ENCODE peak calls at places on chromosomes 13 and 19, in five cellular contexts. One of them, this sample, is unnamed.

GRCh38 chr13:80341771-80342271 is 895 bp upstream of the SPRY2 start:
- DNase-seq in hypothalamus: peak
- DNase-seq in effector CD4-positive, alpha-beta T cell: no peak
- DNase-seq in NCI-H446 treated with DMSO at 0.1 percent for 48 hours: no peak
- DNase-seq in fibroblast of mammary gland: peak
- DNase-seq in this sample: peak

GRCh38 chr19:32599736-32600157 is 18.8 kb downstream of the PDCD5 start:
- DNase-seq in hypothalamus: no peak
- DNase-seq in effector CD4-positive, alpha-beta T cell: peak
- DNase-seq in NCI-H446 treated with DMSO at 0.1 percent for 48 hours: peak
- DNase-seq in fibroblast of mammary gland: peak
- DNase-seq in this sample: peak

GRCh38 chr19:42332059-42332458 is 6.6 kb downstream of the MEGF8 start:
- DNase-seq in hypothalamus: no peak
- DNase-seq in effector CD4-positive, alpha-beta T cell: no peak
- DNase-seq in NCI-H446 treated with DMSO at 0.1 percent for 48 hours: no peak
- DNase-seq in fibroblast of mammary gland: no peak
- DNase-seq in this sample: no peak

GRCh38 chr13:26853272-26853818 is 92.8 kb upstream of the GPR12 start:
- DNase-seq in hypothalamus: no peak
- DNase-seq in effector CD4-positive, alpha-beta T cell: no peak
- DNase-seq in NCI-H446 treated with DMSO at 0.1 percent for 48 hours: no peak
- DNase-seq in fibroblast of mammary gland: no peak
- DNase-seq in this sample: no peak

GRCh38 chr13:31424130-31424729 is 224.5 kb downstream of the B3GLCT start:
- DNase-seq in hypothalamus: peak
- DNase-seq in effector CD4-positive, alpha-beta T cell: peak
- DNase-seq in NCI-H446 treated with DMSO at 0.1 percent for 48 hours: peak
- DNase-seq in fibroblast of mammary gland: peak
- DNase-seq in this sample: peak

GRCh38 chr13:101690871-101691270 is 238.4 kb downstream of the ITGBL1 start:
- DNase-seq in hypothalamus: no peak
- DNase-seq in effector CD4-positive, alpha-beta T cell: no peak
- DNase-seq in NCI-H446 treated with DMSO at 0.1 percent for 48 hours: peak
- DNase-seq in fibroblast of mammary gland: no peak
- DNase-seq in this sample: no peak

GRCh38 chr13:41231786-41232185 is 31.6 kb downstream of the MTRF1 start:
- DNase-seq in hypothalamus: no peak
- DNase-seq in effector CD4-positive, alpha-beta T cell: no peak
- DNase-seq in NCI-H446 treated with DMSO at 0.1 percent for 48 hours: no peak
- DNase-seq in fibroblast of mammary gland: peak
- DNase-seq in this sample: peak

GRCh38 chr13:74301200-74302063 is 167.2 kb upstream of the KLF12 start:
- DNase-seq in hypothalamus: no peak
- DNase-seq in effector CD4-positive, alpha-beta T cell: no peak
- DNase-seq in NCI-H446 treated with DMSO at 0.1 percent for 48 hours: no peak
- DNase-seq in fibroblast of mammary gland: no peak
- DNase-seq in this sample: no peak

GRCh38 chr13:33487575-33488243 is 202.2 kb upstream of the STARD13 start:
- DNase-seq in hypothalamus: peak
- DNase-seq in effector CD4-positive, alpha-beta T cell: no peak
- DNase-seq in NCI-H446 treated with DMSO at 0.1 percent for 48 hours: no peak
- DNase-seq in fibroblast of mammary gland: peak
- DNase-seq in this sample: peak

GRCh38 chr13:50132937-50133276 is 117.7 kb downstream of the KCNRG start:
- DNase-seq in hypothalamus: no peak
- DNase-seq in effector CD4-positive, alpha-beta T cell: no peak
- DNase-seq in NCI-H446 treated with DMSO at 0.1 percent for 48 hours: no peak
- DNase-seq in fibroblast of mammary gland: no peak
- DNase-seq in this sample: no peak

GRCh38 chr19:31825134-31826094 is 476.2 kb upstream of the TSHZ3 start:
- DNase-seq in hypothalamus: no peak
- DNase-seq in effector CD4-positive, alpha-beta T cell: no peak
- DNase-seq in NCI-H446 treated with DMSO at 0.1 percent for 48 hours: no peak
- DNase-seq in fibroblast of mammary gland: no peak
- DNase-seq in this sample: no peak

GRCh38 chr19:48480476-48481190 is 11.5 kb downstream of the CYTH2 start:
- DNase-seq in hypothalamus: peak
- DNase-seq in effector CD4-positive, alpha-beta T cell: peak
- DNase-seq in NCI-H446 treated with DMSO at 0.1 percent for 48 hours: no peak
- DNase-seq in fibroblast of mammary gland: peak
- DNase-seq in this sample: peak

GRCh38 chr19:38838208-38838985 is 6.8 kb upstream of the ECH1 start:
- DNase-seq in hypothalamus: no peak
- DNase-seq in effector CD4-positive, alpha-beta T cell: no peak
- DNase-seq in NCI-H446 treated with DMSO at 0.1 percent for 48 hours: no peak
- DNase-seq in fibroblast of mammary gland: no peak
- DNase-seq in this sample: no peak

GRCh38 chr19:24048261-24048660 is 38.7 kb upstream of the ZNF254 start:
- DNase-seq in hypothalamus: no peak
- DNase-seq in effector CD4-positive, alpha-beta T cell: no peak
- DNase-seq in NCI-H446 treated with DMSO at 0.1 percent for 48 hours: no peak
- DNase-seq in fibroblast of mammary gland: no peak
- DNase-seq in this sample: no peak

GRCh38 chr19:18364826-18365528 is 21.0 kb upstream of the GDF15 start:
- DNase-seq in hypothalamus: no peak
- DNase-seq in effector CD4-positive, alpha-beta T cell: no peak
- DNase-seq in NCI-H446 treated with DMSO at 0.1 percent for 48 hours: no peak
- DNase-seq in fibroblast of mammary gland: peak
- DNase-seq in this sample: peak

GRCh38 chr19:37309834-37310575 is 60.9 kb upstream of the ZNF527 start:
- DNase-seq in hypothalamus: no peak
- DNase-seq in effector CD4-positive, alpha-beta T cell: no peak
- DNase-seq in NCI-H446 treated with DMSO at 0.1 percent for 48 hours: no peak
- DNase-seq in fibroblast of mammary gland: no peak
- DNase-seq in this sample: no peak

GRCh38 chr13:38824342-38824741 is 137.5 kb downstream of the FREM2 start:
- DNase-seq in hypothalamus: no peak
- DNase-seq in effector CD4-positive, alpha-beta T cell: no peak
- DNase-seq in NCI-H446 treated with DMSO at 0.1 percent for 48 hours: no peak
- DNase-seq in fibroblast of mammary gland: no peak
- DNase-seq in this sample: no peak

GRCh38 chr13:20142927-20143480 is 17.8 kb downstream of the GJA3 start:
- DNase-seq in hypothalamus: no peak
- DNase-seq in effector CD4-positive, alpha-beta T cell: no peak
- DNase-seq in NCI-H446 treated with DMSO at 0.1 percent for 48 hours: no peak
- DNase-seq in fibroblast of mammary gland: no peak
- DNase-seq in this sample: no peak

GRCh38 chr13:107291875-107292274 is 723.9 kb upstream of the ARGLU1 start:
- DNase-seq in hypothalamus: no peak
- DNase-seq in effector CD4-positive, alpha-beta T cell: no peak
- DNase-seq in NCI-H446 treated with DMSO at 0.1 percent for 48 hours: no peak
- DNase-seq in fibroblast of mammary gland: no peak
- DNase-seq in this sample: no peak

GRCh38 chr13:33446821-33447481 is 161.4 kb upstream of the STARD13 start:
- DNase-seq in hypothalamus: no peak
- DNase-seq in effector CD4-positive, alpha-beta T cell: no peak
- DNase-seq in NCI-H446 treated with DMSO at 0.1 percent for 48 hours: peak
- DNase-seq in fibroblast of mammary gland: no peak
- DNase-seq in this sample: peak

GRCh38 chr19:2495130-2495641 is 19.3 kb downstream of the GADD45B start:
- DNase-seq in hypothalamus: no peak
- DNase-seq in effector CD4-positive, alpha-beta T cell: no peak
- DNase-seq in NCI-H446 treated with DMSO at 0.1 percent for 48 hours: no peak
- DNase-seq in fibroblast of mammary gland: peak
- DNase-seq in this sample: peak

GRCh38 chr19:7729831-7730285 is 2.1 kb downstream of the CLEC4G start:
- DNase-seq in hypothalamus: no peak
- DNase-seq in effector CD4-positive, alpha-beta T cell: no peak
- DNase-seq in NCI-H446 treated with DMSO at 0.1 percent for 48 hours: no peak
- DNase-seq in fibroblast of mammary gland: no peak
- DNase-seq in this sample: no peak